ENCODE peak calls at places on chromosome 6, in four cellular contexts. Y, J, I and L are unnamed samples.

GRCh38 chr6:122871079-122871478 is 82.0 kb downstream of the SMPDL3A start:
- DNase-seq in I (no peak), Y (no peak), J (peak; percentile 2), L (no peak)

GRCh38 chr6:20757761-20758160 is 223.5 kb downstream of the CDKAL1 start:
- DNase-seq in J (no peak), I (no peak), Y (no peak), L (no peak)

GRCh38 chr6:137763861-137764260 is 103.2 kb upstream of the TNFAIP3 start:
- DNase-seq in I (no peak), J (no peak), Y (peak; percentile 21), L (no peak)

GRCh38 chr6:130018830-130019795 is 732 bp downstream of the L3MBTL3 start:
- DNase-seq in J (peak; percentile 44), I (peak; percentile 84), Y (peak; percentile 58), L (no peak)

GRCh38 chr6:159302196-159302595 is 133.0 kb downstream of the FNDC1 start:
- DNase-seq in J (no peak), I (no peak), Y (no peak), L (no peak)

GRCh38 chr6:117397536-117398227 is 28.1 kb downstream of the ROS1 start:
- DNase-seq in J (peak; percentile 6), I (no peak), Y (no peak), L (no peak)

GRCh38 chr6:88349511-88349910 is 183.4 kb upstream of the CNR1 start:
- DNase-seq in J (peak; percentile 58), I (no peak), Y (no peak), L (no peak)

GRCh38 chr6:47787620-47788497 is 6.0 kb downstream of the OPN5 start:
- DNase-seq in J (peak; percentile 66), Y (peak; percentile 70), I (peak; percentile 81), L (peak; percentile 21)

GRCh38 chr6:37433657-37434271 is 743 bp downstream of the CMTR1 start:
- DNase-seq in I (no peak), Y (peak; percentile 22), J (peak; percentile 17), L (peak; percentile 86)

GRCh38 chr6:78599526-78599925 is 267.8 kb upstream of the IRAK1BP1 start:
- DNase-seq in J (no peak), Y (no peak), I (no peak), L (no peak)

GRCh38 chr6:139436521-139437348 is 62.3 kb upstream of the CITED2 start:
- DNase-seq in Y (no peak), J (peak; percentile 29), I (no peak), L (no peak)

GRCh38 chr6:52283111-52283510 is 1.4 kb downstream of the MCM3 start:
- DNase-seq in J (no peak), Y (no peak), I (no peak), L (no peak)

GRCh38 chr6:13531956-13532355 is 42.4 kb upstream of the SIRT5 start:
- DNase-seq in I (no peak), J (no peak), Y (peak; percentile 95), L (no peak)

DNA sequence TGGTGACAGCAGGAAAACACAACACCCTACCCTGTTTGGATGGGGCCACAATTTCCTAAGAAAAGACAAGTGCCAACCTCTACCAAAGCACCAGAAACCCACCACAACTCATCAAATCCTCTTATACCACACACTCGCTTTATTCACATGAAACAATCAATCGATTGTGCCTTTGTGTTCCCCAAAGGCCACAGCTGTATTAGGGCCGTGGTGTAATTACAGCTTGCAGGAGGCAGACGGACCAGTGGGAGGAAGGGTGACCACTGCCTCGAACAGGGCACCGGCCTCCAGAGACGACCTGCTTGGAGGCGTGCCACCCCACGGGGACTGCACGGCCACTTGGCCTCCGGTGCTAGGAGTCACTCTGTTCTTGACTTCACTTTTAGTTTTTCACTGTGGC is 264.1 kb downstream of the FOXC1 start:
- DNase-seq in J (no peak), Y (no peak), I (no peak), L (no peak)
- H3K4me3 ChIP-seq in J (no peak overlapping the region), Y (no peak overlapping the region), I (no peak overlapping the region), L (no peak overlapping the region)

GRCh38 chr6:46735720-46736031 is 501 bp upstream of the PLA2G7 start:
- DNase-seq in J (no peak), I (no peak), Y (no peak), L (no peak)

GRCh38 chr6:46730918-46731461 is 4.2 kb downstream of the PLA2G7 start:
- DNase-seq in Y (no peak), I (no peak), J (no peak), L (no peak)

GRCh38 chr6:46736913-46737312 is 1.7 kb upstream of the PLA2G7 start:
- DNase-seq in I (no peak), J (no peak), Y (no peak), L (no peak)

GRCh38 chr6:46733410-46733809 is 1.8 kb downstream of the PLA2G7 start:
- DNase-seq in Y (peak; percentile 13), I (no peak), J (no peak), L (no peak)

DNA sequence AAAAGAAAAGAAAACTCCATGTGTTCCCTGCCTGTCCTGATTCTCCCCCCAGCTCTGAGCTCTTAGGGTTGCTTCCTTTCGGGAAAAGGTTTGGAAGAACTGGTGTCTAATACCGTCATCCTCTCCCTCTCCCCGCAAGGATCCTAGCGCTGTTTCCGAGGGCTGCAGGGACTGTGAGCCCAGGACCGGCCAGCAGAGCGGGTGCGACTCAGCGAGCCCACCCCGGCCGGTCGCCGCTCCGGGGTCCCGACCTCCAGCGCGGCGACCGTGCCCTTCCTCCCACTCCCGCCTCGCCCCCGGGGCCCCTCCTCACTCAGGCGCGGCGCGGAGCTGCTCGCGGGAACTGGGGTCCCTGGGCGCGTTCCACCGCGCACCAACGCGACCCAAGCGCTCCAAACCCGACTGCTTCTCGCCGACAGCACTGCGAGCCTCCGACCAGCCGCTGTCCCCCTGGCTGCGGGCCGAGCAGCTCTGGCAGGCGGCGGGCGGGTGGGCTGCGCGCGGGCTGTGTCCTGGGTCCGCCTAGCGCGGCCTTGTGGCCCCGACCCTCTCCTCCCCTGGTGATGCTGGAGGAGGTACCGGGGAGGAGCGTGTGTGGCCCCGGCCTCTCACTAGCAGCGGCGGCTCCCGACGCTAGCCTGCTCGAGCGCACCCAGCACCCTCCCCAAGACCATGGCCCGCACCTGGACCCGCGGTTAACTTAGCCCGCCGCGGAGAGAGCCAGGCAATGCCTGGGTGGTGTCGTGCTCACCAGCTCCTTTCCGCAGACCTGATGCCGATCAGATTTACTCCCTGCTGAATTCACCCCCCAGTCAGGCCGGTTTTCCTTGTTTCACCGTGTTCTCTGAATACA is at the start of gene PLA2G7:
- DNase-seq in Y (peak; percentile 71), I (peak; percentile 81), J (no peak), L (no peak)
- H3K4me3 ChIP-seq in Y (peak within 1 kb of the TSS; percentile 41), I (peak within 1 kb of the TSS; percentile 50), J (peak within 1 kb of the TSS; percentile 21), L (peak within 1 kb of the TSS; percentile 34)

GRCh38 chr6:6801002-6801329 is 212.4 kb downstream of the LY86 start:
- DNase-seq in Y (no peak), I (no peak), J (no peak), L (no peak)
- H3K4me3 ChIP-seq in Y (no peak overlapping the region), I (no peak overlapping the region), J (no peak overlapping the region), L (no peak overlapping the region)

GRCh38 chr6:5083307-5083583 is 1.9 kb upstream of the PPP1R3G start:
- DNase-seq in I (no peak), J (no peak), Y (no peak), L (no peak)
- H3K4me3 ChIP-seq in I (no peak overlapping the region), J (no peak overlapping the region), Y (no peak overlapping the region), L (no peak overlapping the region)

DNA sequence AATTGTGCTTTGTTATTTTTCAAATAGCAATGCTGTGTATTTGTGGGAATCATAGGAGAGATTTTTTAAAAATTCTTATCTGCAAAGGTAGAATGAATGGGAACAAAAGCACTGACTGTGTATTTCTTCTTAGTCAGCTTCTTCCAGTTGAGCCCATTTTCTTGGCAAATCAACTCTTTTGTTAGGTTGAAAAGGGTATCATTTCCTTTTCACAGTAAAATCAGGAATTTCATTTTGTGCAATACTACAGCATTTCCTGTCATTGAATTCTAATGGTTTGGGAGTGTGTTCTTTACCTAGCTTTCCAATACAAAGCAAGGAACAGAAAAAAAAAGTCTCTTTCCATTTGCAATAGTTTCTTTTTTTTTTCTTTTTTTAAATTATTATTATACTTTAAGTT is 19.0 kb upstream of the EXOC2 start:
- DNase-seq in I (no peak), Y (no peak), J (peak; percentile 11), L (no peak)
- H3K4me3 ChIP-seq in I (no peak overlapping the region), Y (no peak overlapping the region), J (no peak overlapping the region), L (no peak overlapping the region)

GRCh38 chr6:114659513-114659912 is 316.7 kb upstream of the HS3ST5 start:
- DNase-seq in Y (no peak), I (no peak), J (no peak), L (no peak)
- H3K4me3 ChIP-seq in Y (no peak overlapping the region), I (no peak overlapping the region), J (no peak overlapping the region), L (no peak overlapping the region)

DNA sequence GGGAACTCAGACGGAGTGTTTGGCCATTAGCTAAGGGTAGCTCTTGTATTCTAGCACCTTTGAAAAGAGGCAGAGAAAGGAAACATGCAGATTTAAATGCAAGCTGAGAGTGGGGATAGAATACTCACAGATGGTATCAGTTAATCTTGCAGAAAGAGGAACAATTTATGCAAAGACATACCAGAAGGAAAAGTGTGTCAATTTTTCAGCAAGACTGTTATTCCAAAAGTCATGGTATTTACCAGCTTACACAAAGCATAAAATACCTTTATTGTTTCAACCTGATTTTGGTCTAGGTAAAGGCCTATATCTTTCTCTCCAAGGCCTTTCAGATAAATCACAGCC is 324 bp upstream of the SLC2A12 start:
- DNase-seq in J (no peak), Y (no peak), I (no peak), L (no peak)
- H3K4me3 ChIP-seq in J (peak overlapping the region; percentile 73), Y (no peak overlapping the region), I (no peak overlapping the region), L (peak overlapping the region; percentile 72)